ENCODE peak calls at places on chromosomes 4 and X, in eight cellular contexts. X, S, O, I, L, W, H and Z are unnamed samples.

GRCh38 chr4:13917010-13917409 is 289.5 kb upstream of the BOD1L1 start:
- DNase-seq in X (no peak), S (peak), O (peak), I (no peak), L (no peak), W (peak), H (no peak), Z (peak)

GRCh38 chr4:173009129-173009823 is 159.3 kb upstream of the GALNT7 start:
- DNase-seq in X (no peak), S (no peak), O (no peak), I (no peak), L (no peak), W (peak), H (no peak), Z (no peak)

GRCh38 chr4:109764376-109764775 is 34.5 kb upstream of the PLA2G12A start:
- DNase-seq in X (no peak), S (no peak), O (no peak), I (no peak), L (peak), W (no peak), H (no peak), Z (no peak)

GRCh38 chr4:173436149-173436579 is 37.2 kb upstream of the SCRG1 start:
- DNase-seq in X (no peak), S (peak), O (peak), I (no peak), L (no peak), W (peak), H (no peak), Z (peak)

GRCh38 chr4:26912810-26913209 is 52.2 kb downstream of the STIM2 start:
- DNase-seq in X (no peak), S (no peak), O (peak), I (no peak), L (no peak), W (no peak), H (no peak), Z (no peak)

GRCh38 chrX:11427082-11428033 is 134.1 kb downstream of the AMELX start:
- DNase-seq in X (peak), S (no peak), O (no peak), I (peak), L (peak), W (peak), H (no peak), Z (no peak)

GRCh38 chr4:55385201-55385649 is 10.5 kb upstream of the TMEM165 start:
- DNase-seq in X (no peak), S (no peak), O (no peak), I (no peak), L (no peak), W (peak), H (no peak), Z (no peak)

GRCh38 chr4:159248383-159249178 is 145.7 kb downstream of the RAPGEF2 start:
- DNase-seq in X (no peak), S (no peak), O (peak), I (no peak), L (no peak), W (peak), H (peak), Z (peak)

GRCh38 chr4:187204389-187204920 is 480.8 kb upstream of the FAT1 start:
- DNase-seq in X (no peak), S (peak), O (peak), I (no peak), L (no peak), W (no peak), H (no peak), Z (no peak)

GRCh38 chrX:73289039-73289438 is 74.4 kb upstream of the NAP1L2 start:
- DNase-seq in X (no peak), S (no peak), O (no peak), I (no peak), L (no peak), W (no peak), H (no peak), Z (no peak)

GRCh38 chr4:51859476-51860032 is 16.6 kb downstream of the DCUN1D4 start:
- DNase-seq in X (no peak), S (no peak), O (no peak), I (no peak), L (no peak), W (no peak), H (no peak), Z (no peak)

GRCh38 chr4:94978904-94979303 is 221.1 kb downstream of the BMPR1B start:
- DNase-seq in X (no peak), S (no peak), O (no peak), I (no peak), L (no peak), W (peak), H (no peak), Z (no peak)

GRCh38 chrX:23766650-23767551 is 16.1 kb upstream of the SAT1 start:
- DNase-seq in X (no peak), S (no peak), O (no peak), I (peak), L (no peak), W (no peak), H (no peak), Z (no peak)

GRCh38 chr4:87839309-87839946 is 6.7 kb downstream of the MEPE start:
- DNase-seq in X (no peak), S (peak), O (peak), I (peak), L (no peak), W (peak), H (peak), Z (no peak)

GRCh38 chrX:46770817-46771163 is 11.9 kb upstream of the SLC9A7 start:
- DNase-seq in X (no peak), S (peak), O (peak), I (no peak), L (no peak), W (peak), H (no peak), Z (peak)

GRCh38 chr4:24266014-24266413 is 318.3 kb downstream of the DHX15 start:
- DNase-seq in X (peak), S (no peak), O (no peak), I (peak), L (no peak), W (no peak), H (no peak), Z (no peak)

GRCh38 chrX:78092296-78092695 is 11.8 kb upstream of the PGK1 start:
- DNase-seq in X (no peak), S (peak), O (peak), I (no peak), L (no peak), W (peak), H (peak), Z (no peak)

GRCh38 chr4:186104895-186105720 is 604 bp downstream of the FAM149A start:
- DNase-seq in X (peak), S (no peak), O (no peak), I (no peak), L (peak), W (peak), H (peak), Z (no peak)

GRCh38 chr4:25913056-25913850 is 767 bp upstream of the SMIM20 start:
- DNase-seq in X (peak), S (peak), O (peak), I (peak), L (peak), W (no peak), H (peak), Z (no peak)

DNA sequence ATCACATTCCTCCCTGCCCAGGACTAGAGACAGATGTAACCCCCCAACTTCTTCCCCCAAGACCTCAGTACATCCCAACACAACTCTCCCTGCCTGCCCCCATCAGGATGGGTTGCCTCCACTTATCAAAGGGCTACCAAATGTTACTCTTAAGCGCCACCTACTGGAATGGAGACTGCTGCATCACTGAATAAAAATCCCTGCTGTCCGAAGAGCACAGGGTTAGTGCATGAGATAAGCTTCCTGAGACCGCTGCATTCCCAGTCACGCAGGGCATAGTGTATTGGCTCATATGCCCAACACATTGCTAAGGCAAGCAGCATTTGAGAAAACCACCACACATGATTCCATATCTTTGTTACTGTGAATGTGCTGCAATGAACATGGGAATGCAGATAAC is 544.5 kb downstream of the PPP4R3C start:
- DNase-seq in X (no peak), S (no peak), O (no peak), I (no peak), L (no peak), W (peak), H (peak), Z (no peak)
- TF ChIP-seq CTCF in X (no peak), S (no peak), O (no peak), I (no peak), L (no peak), W (peak), H (no peak), Z (no peak)

GRCh38 chr4:76012388-76012801 is 5.1 kb upstream of the CXCL9 start:
- DNase-seq in X (no peak), S (peak), O (peak), I (no peak), L (no peak), W (no peak), H (no peak), Z (no peak)

GRCh38 chr4:76011700-76012387 is 4.5 kb upstream of the CXCL9 start:
- DNase-seq in X (no peak), S (peak), O (peak), I (no peak), L (peak), W (peak), H (no peak), Z (peak)

GRCh38 chr4:76013540-76013939 is 6.2 kb upstream of the CXCL9 start:
- DNase-seq in X (no peak), S (no peak), O (no peak), I (no peak), L (no peak), W (no peak), H (no peak), Z (no peak)

GRCh38 chr4:76007089-76007559 is at the start of gene CXCL9:
- DNase-seq in X (no peak), S (no peak), O (no peak), I (no peak), L (no peak), W (no peak), H (peak), Z (no peak)

DNA sequence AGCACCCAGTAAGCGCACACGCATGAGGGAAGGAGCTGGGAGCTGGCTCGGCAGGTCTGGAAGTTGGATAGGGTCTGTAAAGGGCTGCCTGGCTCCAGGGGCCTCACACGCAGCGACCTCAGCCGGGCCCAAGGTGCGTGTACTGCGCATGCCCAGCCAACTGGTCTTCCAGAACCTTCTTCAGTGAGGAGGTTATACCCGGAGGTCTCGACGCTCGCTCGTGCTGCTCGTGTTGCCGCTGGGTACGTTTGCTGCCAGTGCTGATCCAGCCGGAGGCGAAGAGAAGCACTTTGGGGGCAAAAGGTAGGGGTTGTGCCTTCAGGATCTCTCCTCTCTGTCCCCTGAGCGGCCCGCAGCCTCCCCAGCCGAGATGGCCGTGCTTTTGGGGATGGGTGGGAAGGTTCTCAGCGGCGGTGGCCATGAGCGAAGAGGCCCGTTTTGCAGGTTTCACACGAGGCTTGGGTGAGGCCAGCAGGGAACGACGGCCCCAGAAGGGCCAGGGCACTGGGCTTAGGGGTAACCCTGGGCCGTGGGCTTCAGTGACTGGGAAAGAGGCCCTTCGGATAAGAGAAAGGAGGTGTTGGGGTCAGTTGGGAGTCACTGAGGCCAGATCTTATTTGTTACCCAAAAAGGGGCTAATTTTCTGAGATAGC is 3.8 kb upstream of the CXCL9 start:
- DNase-seq in X (no peak), S (no peak), O (no peak), I (no peak), L (no peak), W (no peak), H (no peak), Z (no peak)
- H3K4me3 ChIP-seq in X (no peak), S (peak), O (no peak), I (no peak), L (no peak), W (no peak), H (no peak), Z (no peak)

GRCh38 chr4:72557021-72557420 is 12.0 kb downstream of the ADAMTS3 start:
- DNase-seq in X (no peak), S (no peak), O (no peak), I (no peak), L (no peak), W (no peak), H (no peak), Z (no peak)
- TF ChIP-seq CTCF in X (no peak), S (no peak), O (no peak), I (no peak), L (no peak), W (no peak), H (no peak), Z (no peak)

DNA sequence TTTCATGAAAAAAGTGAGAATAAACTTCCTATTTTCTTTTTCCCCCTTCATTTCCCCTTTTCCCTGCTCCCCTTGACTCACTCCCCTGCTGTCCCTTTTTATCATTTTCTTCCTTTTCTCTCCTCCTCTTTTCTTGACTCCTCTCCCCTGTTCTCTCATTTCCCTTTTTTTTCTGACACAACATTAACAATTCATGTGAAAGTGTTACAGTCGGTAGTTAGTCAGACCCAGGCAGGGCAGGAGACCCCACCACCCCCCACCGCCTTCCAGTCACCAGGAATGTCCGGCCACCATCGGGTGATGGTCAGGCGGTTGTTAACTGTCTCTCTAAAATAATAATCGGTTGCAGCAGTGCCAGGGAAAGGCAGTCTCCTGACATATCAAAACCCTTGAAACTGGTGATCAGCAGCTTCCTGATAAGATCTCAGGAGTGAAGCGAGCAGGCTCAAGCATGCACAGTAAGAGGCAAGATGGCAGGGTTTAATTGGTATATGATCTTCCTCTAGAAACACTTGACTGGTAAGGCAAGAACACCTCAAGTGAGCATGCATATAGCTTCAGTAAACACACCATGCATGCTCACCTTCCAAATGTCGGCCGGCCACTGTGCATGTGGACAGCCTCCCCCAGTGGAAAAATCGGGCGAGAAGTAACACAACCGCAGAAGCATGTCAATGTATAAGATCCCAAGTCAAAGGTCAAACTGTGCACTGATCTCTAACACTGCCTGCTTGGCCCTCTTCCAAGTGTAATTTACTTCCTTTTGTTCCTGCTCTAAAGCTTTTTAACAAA is 191.4 kb downstream of the NDST4 start:
- DNase-seq in X (no peak), S (no peak), O (no peak), I (no peak), L (no peak), W (peak), H (no peak), Z (no peak)
- H3K4me3 ChIP-seq in X (no peak), S (no peak), O (no peak), I (no peak), L (no peak), W (no peak), H (no peak), Z (no peak)

GRCh38 chr4:85222561-85222960 is 252.4 kb upstream of the ARHGAP24 start:
- DNase-seq in X (no peak), S (no peak), O (no peak), I (no peak), L (no peak), W (no peak), H (no peak), Z (no peak)

GRCh38 chr4:85233516-85233915 is 241.4 kb upstream of the ARHGAP24 start:
- DNase-seq in X (no peak), S (no peak), O (no peak), I (no peak), L (no peak), W (no peak), H (no peak), Z (no peak)

GRCh38 chr4:85228264-85228663 is 246.7 kb upstream of the ARHGAP24 start:
- DNase-seq in X (no peak), S (no peak), O (no peak), I (no peak), L (no peak), W (peak), H (no peak), Z (no peak)
- TF ChIP-seq CTCF in X (no peak), S (no peak), O (no peak), I (no peak), L (no peak), W (no peak), H (no peak), Z (no peak)

GRCh38 chrX:130109429-130110378 is 593 bp downstream of the ELF4 start:
- DNase-seq in X (no peak), S (no peak), O (peak), I (no peak), L (peak), W (no peak), H (peak), Z (no peak)

GRCh38 chrX:130108647-130109428 is 1.5 kb downstream of the ELF4 start:
- DNase-seq in X (peak), S (no peak), O (peak), I (peak), L (peak), W (no peak), H (peak), Z (no peak)

GRCh38 chrX:130111220-130111934 is 1.1 kb upstream of the ELF4 start:
- DNase-seq in X (no peak), S (no peak), O (peak), I (no peak), L (peak), W (no peak), H (no peak), Z (no peak)

GRCh38 chrX:130111935-130112221 is 1.6 kb upstream of the ELF4 start:
- DNase-seq in X (no peak), S (no peak), O (no peak), I (no peak), L (no peak), W (no peak), H (no peak), Z (no peak)

DNA sequence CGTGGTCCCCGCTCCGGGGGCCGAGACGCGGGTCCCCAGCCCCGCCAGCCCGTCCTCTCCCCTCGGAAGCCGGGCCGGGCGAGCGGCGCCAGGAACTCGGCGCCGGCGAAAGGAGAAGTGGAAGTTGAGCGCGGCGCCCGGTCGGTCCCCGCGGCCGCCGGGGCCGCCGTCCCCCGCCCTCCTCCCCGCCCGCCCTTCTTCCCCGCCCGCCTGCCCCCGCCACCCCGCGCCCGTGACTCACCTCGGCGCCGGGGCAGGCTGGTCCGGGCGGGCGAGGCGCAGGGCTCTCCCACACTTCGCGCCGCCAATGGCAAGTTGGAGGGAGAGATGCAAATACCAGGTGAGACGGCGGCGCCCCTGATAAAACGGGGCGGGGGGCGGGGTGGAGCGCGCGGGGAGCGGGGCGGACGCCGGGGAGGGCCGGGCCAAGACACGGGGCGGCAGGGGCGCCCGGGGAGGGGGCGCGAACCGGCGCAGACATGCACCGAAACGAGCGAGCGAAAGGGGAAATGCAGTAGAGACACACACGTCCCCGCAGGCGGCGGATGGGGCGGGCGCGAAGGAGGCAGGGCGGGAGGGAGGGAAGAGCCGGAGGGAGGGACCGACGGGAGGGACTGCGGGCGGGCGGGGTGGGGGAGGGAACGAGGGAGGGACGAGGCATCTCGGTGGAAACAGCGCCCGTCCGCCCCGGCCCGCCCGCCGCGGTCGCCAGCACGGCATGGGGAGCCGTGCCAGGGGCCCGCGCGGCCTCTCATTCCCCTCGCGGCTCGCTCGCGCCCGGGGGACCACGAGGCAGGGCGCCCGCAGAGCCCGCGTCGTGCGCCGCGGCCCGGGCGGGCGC is at the start of gene ELF4:
- DNase-seq in X (no peak), S (no peak), O (peak), I (no peak), L (peak), W (peak), H (peak), Z (no peak)
- H3K4me3 ChIP-seq in X (peak), S (peak), O (peak), I (peak), L (peak), W (peak), H (peak), Z (peak)

GRCh38 chrX:130539721-130540321 is 138.0 kb downstream of the RBMX2 start:
- DNase-seq in X (peak), S (peak), O (peak), I (no peak), L (peak), W (peak), H (peak), Z (no peak)
- TF ChIP-seq CTCF in X (peak), S (peak), O (peak), I (peak), L (peak), W (peak), H (peak), Z (peak)

GRCh38 chr4:8202526-8203375 is 3.7 kb downstream of the SH3TC1 start:
- DNase-seq in X (no peak), S (no peak), O (no peak), I (no peak), L (no peak), W (no peak), H (peak), Z (no peak)

GRCh38 chr4:8200302-8200975 is 1.3 kb downstream of the SH3TC1 start:
- DNase-seq in X (peak), S (no peak), O (no peak), I (peak), L (peak), W (peak), H (no peak), Z (no peak)

GRCh38 chr4:8199594-8200301 is 658 bp downstream of the SH3TC1 start:
- DNase-seq in X (no peak), S (no peak), O (no peak), I (no peak), L (no peak), W (no peak), H (no peak), Z (no peak)

GRCh38 chr4:8202108-8202507 is 3.0 kb downstream of the SH3TC1 start:
- DNase-seq in X (no peak), S (no peak), O (no peak), I (no peak), L (no peak), W (no peak), H (no peak), Z (no peak)

GRCh38 chr4:8201341-8201781 is 2.3 kb downstream of the SH3TC1 start:
- DNase-seq in X (no peak), S (no peak), O (no peak), I (no peak), L (no peak), W (no peak), H (no peak), Z (no peak)
- H3K4me3 ChIP-seq in X (peak), S (no peak), O (no peak), I (peak), L (peak), W (peak), H (no peak), Z (no peak)